ENCODE peak calls at places on chromosomes 11 and 22, in ten cellular contexts. One of them, this sample, is unnamed.

GRCh38 chr11:79352304-79352703 is 88.5 kb downstream of the TENM4 start:
- DNase-seq in PC-3: no peak
- DNase-seq in fibroblast of lung: no peak
- DNase-seq in IMR-90: no peak
- DNase-seq in neural progenitor cell: no peak
- DNase-seq in H1: no peak
- DNase-seq in K562: no peak
- DNase-seq in OCI-LY7: no peak
- DNase-seq in PC-9: no peak
- DNase-seq in HCT116: no peak
- DNase-seq in this sample: no peak

GRCh38 chr11:17696741-17697140 is 22.6 kb upstream of the MYOD1 start:
- DNase-seq in PC-3: no peak
- DNase-seq in fibroblast of lung: no peak
- DNase-seq in IMR-90: no peak
- DNase-seq in neural progenitor cell: no peak
- DNase-seq in H1: no peak
- DNase-seq in K562: no peak
- DNase-seq in OCI-LY7: no peak
- DNase-seq in PC-9: no peak
- DNase-seq in HCT116: no peak
- DNase-seq in this sample: no peak

GRCh38 chr11:60924906-60925684 is 835 bp downstream of the TMEM132A start:
- DNase-seq in PC-3: no peak
- DNase-seq in fibroblast of lung: no peak
- DNase-seq in IMR-90: no peak
- DNase-seq in neural progenitor cell: peak
- DNase-seq in H1: no peak
- DNase-seq in K562: no peak
- DNase-seq in OCI-LY7: no peak
- DNase-seq in PC-9: no peak
- DNase-seq in HCT116: no peak
- DNase-seq in this sample: no peak

GRCh38 chr11:107744736-107745135 is 32.9 kb upstream of the SLN start:
- DNase-seq in PC-3: no peak
- DNase-seq in fibroblast of lung: no peak
- DNase-seq in IMR-90: no peak
- DNase-seq in neural progenitor cell: no peak
- DNase-seq in H1: no peak
- DNase-seq in K562: no peak
- DNase-seq in OCI-LY7: no peak
- DNase-seq in PC-9: no peak
- DNase-seq in HCT116: no peak
- DNase-seq in this sample: no peak

GRCh38 chr11:80086496-80087055 is 645.7 kb upstream of the TENM4 start:
- DNase-seq in PC-3: no peak
- DNase-seq in fibroblast of lung: no peak
- DNase-seq in IMR-90: no peak
- DNase-seq in neural progenitor cell: no peak
- DNase-seq in H1: no peak
- DNase-seq in K562: no peak
- DNase-seq in OCI-LY7: no peak
- DNase-seq in PC-9: no peak
- DNase-seq in HCT116: no peak
- DNase-seq in this sample: no peak

GRCh38 chr11:100691886-100692285 is 4.8 kb downstream of the ARHGAP42 start:
- DNase-seq in PC-3: peak
- DNase-seq in fibroblast of lung: no peak
- DNase-seq in IMR-90: no peak
- DNase-seq in neural progenitor cell: no peak
- DNase-seq in H1: no peak
- DNase-seq in K562: no peak
- DNase-seq in OCI-LY7: no peak
- DNase-seq in PC-9: peak
- DNase-seq in HCT116: no peak
- DNase-seq in this sample: no peak

GRCh38 chr11:127789887-127790286 is 789.3 kb upstream of the KIRREL3 start:
- DNase-seq in PC-3: peak
- DNase-seq in fibroblast of lung: no peak
- DNase-seq in IMR-90: peak
- DNase-seq in neural progenitor cell: peak
- DNase-seq in H1: no peak
- DNase-seq in K562: no peak
- DNase-seq in OCI-LY7: peak
- DNase-seq in PC-9: no peak
- DNase-seq in HCT116: no peak
- DNase-seq in this sample: no peak

GRCh38 chr11:1568451-1568911 is 3.6 kb downstream of the DUSP8 start:
- DNase-seq in PC-3: no peak
- DNase-seq in fibroblast of lung: no peak
- DNase-seq in IMR-90: no peak
- DNase-seq in neural progenitor cell: peak
- DNase-seq in H1: peak
- DNase-seq in K562: no peak
- DNase-seq in OCI-LY7: peak
- DNase-seq in PC-9: no peak
- DNase-seq in HCT116: no peak
- DNase-seq in this sample: no peak

GRCh38 chr11:132289590-132290256 is 919.3 kb downstream of the NTM start:
- DNase-seq in PC-3: no peak
- DNase-seq in fibroblast of lung: no peak
- DNase-seq in IMR-90: no peak
- DNase-seq in neural progenitor cell: no peak
- DNase-seq in H1: no peak
- DNase-seq in K562: no peak
- DNase-seq in OCI-LY7: no peak
- DNase-seq in PC-9: no peak
- DNase-seq in HCT116: no peak
- DNase-seq in this sample: no peak

GRCh38 chr11:90947930-90948329 is 725.1 kb upstream of the CHORDC1 start:
- DNase-seq in PC-3: no peak
- DNase-seq in fibroblast of lung: peak
- DNase-seq in IMR-90: no peak
- DNase-seq in neural progenitor cell: no peak
- DNase-seq in H1: no peak
- DNase-seq in K562: no peak
- DNase-seq in OCI-LY7: no peak
- DNase-seq in PC-9: no peak
- DNase-seq in HCT116: no peak
- DNase-seq in this sample: no peak

GRCh38 chr22:42743501-42743991 is 22.9 kb upstream of the A4GALT start:
- DNase-seq in PC-3: no peak
- DNase-seq in fibroblast of lung: peak
- DNase-seq in IMR-90: no peak
- DNase-seq in neural progenitor cell: peak
- DNase-seq in H1: no peak
- DNase-seq in K562: no peak
- DNase-seq in OCI-LY7: no peak
- DNase-seq in PC-9: peak
- DNase-seq in HCT116: no peak
- DNase-seq in this sample: no peak

GRCh38 chr22:49349841-49350381 is 477.8 kb downstream of the BRD1 start:
- DNase-seq in PC-3: no peak
- DNase-seq in fibroblast of lung: no peak
- DNase-seq in IMR-90: no peak
- DNase-seq in neural progenitor cell: no peak
- DNase-seq in H1: no peak
- DNase-seq in K562: no peak
- DNase-seq in OCI-LY7: peak
- DNase-seq in PC-9: no peak
- DNase-seq in HCT116: no peak
- DNase-seq in this sample: no peak

GRCh38 chr22:45976351-45977002 is 485 bp downstream of the WNT7B start:
- DNase-seq in PC-3: peak
- DNase-seq in fibroblast of lung: no peak
- DNase-seq in IMR-90: no peak
- DNase-seq in neural progenitor cell: peak
- DNase-seq in H1: no peak
- DNase-seq in K562: no peak
- DNase-seq in OCI-LY7: no peak
- DNase-seq in PC-9: no peak
- DNase-seq in HCT116: no peak
- DNase-seq in this sample: no peak
- H2AFZ ChIP-seq in PC-3: no peak
- H2AFZ ChIP-seq in fibroblast of lung: no peak
- H2AFZ ChIP-seq in IMR-90: peak
- H2AFZ ChIP-seq in neural progenitor cell: peak
- H2AFZ ChIP-seq in H1: no peak
- H2AFZ ChIP-seq in K562: no peak
- H2AFZ ChIP-seq in OCI-LY7: no peak
- H2AFZ ChIP-seq in PC-9: peak
- H2AFZ ChIP-seq in HCT116: no peak
- H2AFZ ChIP-seq in this sample: no peak

DNA sequence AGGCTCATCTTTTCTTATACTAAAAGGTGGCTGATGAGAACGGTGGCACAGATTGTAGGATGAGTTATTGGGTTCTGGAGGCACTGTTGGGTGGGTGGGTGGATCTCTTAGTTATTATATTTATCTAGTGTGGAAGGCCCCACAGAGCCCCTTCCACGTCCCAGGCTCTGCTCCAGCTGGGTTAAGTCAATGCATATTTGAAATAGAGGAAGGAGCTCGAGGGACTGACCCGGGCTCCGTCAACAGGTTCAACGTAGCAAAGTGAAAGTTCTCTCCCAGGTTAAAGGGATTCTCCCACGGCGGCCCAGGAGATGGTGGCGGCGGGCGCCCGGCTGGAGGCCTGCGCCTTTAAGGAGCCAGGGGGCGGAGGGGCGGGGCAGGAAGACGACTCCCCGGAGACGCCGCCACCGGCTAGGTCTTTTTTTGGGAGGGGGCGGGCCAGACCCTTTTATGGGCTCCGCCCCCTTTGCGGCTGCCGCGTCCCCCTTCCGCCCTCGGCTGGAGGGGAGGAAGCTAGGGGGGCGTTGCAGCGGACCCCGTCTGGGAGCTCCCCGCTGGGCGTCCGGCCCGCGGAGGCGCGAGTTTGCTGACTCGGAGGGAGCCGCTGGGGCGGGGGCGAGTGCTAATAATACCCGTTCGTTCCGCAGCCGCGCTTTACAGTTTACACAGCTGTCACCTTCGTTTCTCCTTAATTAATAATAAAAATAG is 1.5 kb upstream of the INPPL1 start:
- DNase-seq in PC-3: peak
- DNase-seq in fibroblast of lung: peak
- DNase-seq in IMR-90: peak
- DNase-seq in neural progenitor cell: peak
- DNase-seq in H1: peak
- DNase-seq in K562: peak
- DNase-seq in OCI-LY7: peak
- DNase-seq in PC-9: peak
- DNase-seq in HCT116: peak
- DNase-seq in this sample: peak
- TF ChIP-seq CTCF in PC-3: no peak
- TF ChIP-seq CTCF in fibroblast of lung: peak
- TF ChIP-seq CTCF in IMR-90: peak
- TF ChIP-seq CTCF in neural progenitor cell: peak
- TF ChIP-seq CTCF in H1: no peak
- TF ChIP-seq CTCF in K562: no peak
- TF ChIP-seq CTCF in OCI-LY7: peak
- TF ChIP-seq CTCF in PC-9: peak
- TF ChIP-seq CTCF in HCT116: no peak
- TF ChIP-seq CTCF in this sample: no peak

DNA sequence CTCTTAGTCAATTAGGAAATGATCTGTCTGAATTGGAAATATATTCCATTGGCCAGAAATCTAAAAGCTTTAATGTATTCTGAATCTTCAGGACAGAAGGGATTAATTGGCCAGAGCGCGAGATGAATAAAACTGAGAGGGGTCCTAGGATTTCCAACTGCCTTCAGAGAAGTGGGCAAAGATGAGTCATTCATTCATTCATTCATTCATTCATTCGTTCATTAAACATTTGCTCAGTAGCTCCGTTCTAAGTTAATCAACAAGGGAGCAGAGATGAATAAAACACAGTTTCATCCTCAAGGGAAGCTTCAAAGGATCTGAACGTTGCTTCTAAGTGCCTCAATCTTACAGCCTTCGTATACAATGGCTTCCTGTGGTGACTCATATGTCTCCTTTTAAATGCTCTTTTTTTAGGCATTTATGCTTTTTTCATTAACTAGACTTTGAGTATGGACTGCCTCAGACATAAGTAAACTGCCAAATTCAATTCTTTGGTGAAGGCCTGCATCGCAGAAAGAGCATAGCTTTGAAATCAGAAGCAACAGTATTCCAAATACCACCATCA is 537.4 kb upstream of the CCDC90B start:
- DNase-seq in PC-3: no peak
- DNase-seq in fibroblast of lung: no peak
- DNase-seq in IMR-90: peak
- DNase-seq in neural progenitor cell: no peak
- DNase-seq in H1: no peak
- DNase-seq in K562: no peak
- DNase-seq in OCI-LY7: no peak
- DNase-seq in PC-9: no peak
- DNase-seq in HCT116: no peak
- DNase-seq in this sample: no peak
- H2AFZ ChIP-seq in PC-3: no peak
- H2AFZ ChIP-seq in fibroblast of lung: no peak
- H2AFZ ChIP-seq in IMR-90: no peak
- H2AFZ ChIP-seq in neural progenitor cell: no peak
- H2AFZ ChIP-seq in H1: no peak
- H2AFZ ChIP-seq in K562: no peak
- H2AFZ ChIP-seq in OCI-LY7: no peak
- H2AFZ ChIP-seq in PC-9: no peak
- H2AFZ ChIP-seq in HCT116: no peak
- H2AFZ ChIP-seq in this sample: peak

GRCh38 chr11:124669193-124669592 is 4.3 kb downstream of the SIAE start:
- DNase-seq in PC-3: peak
- DNase-seq in fibroblast of lung: peak
- DNase-seq in IMR-90: peak
- DNase-seq in neural progenitor cell: peak
- DNase-seq in H1: peak
- DNase-seq in K562: peak
- DNase-seq in OCI-LY7: peak
- DNase-seq in PC-9: peak
- DNase-seq in HCT116: peak
- DNase-seq in this sample: peak
- TF ChIP-seq CTCF in PC-3: peak
- TF ChIP-seq CTCF in fibroblast of lung: peak
- TF ChIP-seq CTCF in IMR-90: peak
- TF ChIP-seq CTCF in neural progenitor cell: peak
- TF ChIP-seq CTCF in H1: peak
- TF ChIP-seq CTCF in K562: peak
- TF ChIP-seq CTCF in OCI-LY7: peak
- TF ChIP-seq CTCF in PC-9: peak
- TF ChIP-seq CTCF in HCT116: peak
- TF ChIP-seq CTCF in this sample: peak

This sample was measured in astrocyte.